ENCODE peak calls at places on chromosome 20, in seven cellular contexts. One of them, this sample, is unnamed.

GRCh38 chr20:10356628-10357027 is 77.4 kb downstream of the MKKS start:
- DNase-seq in activated CD4-positive, alpha-beta T cell treated with anti-CD3 and anti-CD28 coated beads for 1 hour: no peak
- DNase-seq in fibroblast of villous mesenchyme: no peak
- DNase-seq in heart right ventricle: no peak
- DNase-seq in GM04504: no peak
- DNase-seq in tibial artery: no peak
- DNase-seq in neural crest cell: no peak
- DNase-seq in this sample: no peak

GRCh38 chr20:48846516-48847492 is 19.0 kb upstream of the PREX1 start:
- DNase-seq in GM04504: no peak
- DNase-seq in fibroblast of villous mesenchyme: no peak
- DNase-seq in neural crest cell: peak
- DNase-seq in tibial artery: no peak
- DNase-seq in activated CD4-positive, alpha-beta T cell treated with anti-CD3 and anti-CD28 coated beads for 1 hour: no peak
- DNase-seq in heart right ventricle: peak
- DNase-seq in this sample: no peak

GRCh38 chr20:62391165-62392076 is 4.5 kb downstream of the RPS21 start:
- DNase-seq in heart right ventricle: no peak
- DNase-seq in neural crest cell: no peak
- DNase-seq in GM04504: no peak
- DNase-seq in activated CD4-positive, alpha-beta T cell treated with anti-CD3 and anti-CD28 coated beads for 1 hour: no peak
- DNase-seq in fibroblast of villous mesenchyme: no peak
- DNase-seq in tibial artery: no peak
- DNase-seq in this sample: no peak

GRCh38 chr20:12677925-12678324 is 330.8 kb upstream of the SPTLC3 start:
- DNase-seq in heart right ventricle: no peak
- DNase-seq in neural crest cell: no peak
- DNase-seq in activated CD4-positive, alpha-beta T cell treated with anti-CD3 and anti-CD28 coated beads for 1 hour: no peak
- DNase-seq in tibial artery: no peak
- DNase-seq in fibroblast of villous mesenchyme: no peak
- DNase-seq in GM04504: no peak
- DNase-seq in this sample: no peak

GRCh38 chr20:60054716-60055371 is 96.6 kb downstream of the CDH26 start:
- DNase-seq in tibial artery: no peak
- DNase-seq in GM04504: no peak
- DNase-seq in activated CD4-positive, alpha-beta T cell treated with anti-CD3 and anti-CD28 coated beads for 1 hour: no peak
- DNase-seq in heart right ventricle: no peak
- DNase-seq in fibroblast of villous mesenchyme: no peak
- DNase-seq in neural crest cell: no peak
- DNase-seq in this sample: no peak

GRCh38 chr20:13295637-13296036 is 74.6 kb downstream of the ISM1 start:
- DNase-seq in activated CD4-positive, alpha-beta T cell treated with anti-CD3 and anti-CD28 coated beads for 1 hour: no peak
- DNase-seq in neural crest cell: no peak
- DNase-seq in tibial artery: no peak
- DNase-seq in heart right ventricle: no peak
- DNase-seq in fibroblast of villous mesenchyme: no peak
- DNase-seq in GM04504: no peak
- DNase-seq in this sample: no peak

GRCh38 chr20:4555188-4555893 is 166.4 kb upstream of the PRND start:
- DNase-seq in GM04504: peak
- DNase-seq in activated CD4-positive, alpha-beta T cell treated with anti-CD3 and anti-CD28 coated beads for 1 hour: no peak
- DNase-seq in neural crest cell: no peak
- DNase-seq in fibroblast of villous mesenchyme: peak
- DNase-seq in tibial artery: no peak
- DNase-seq in heart right ventricle: no peak
- DNase-seq in this sample: no peak

GRCh38 chr20:45576995-45577394 is 2.1 kb downstream of the WFDC8 start:
- DNase-seq in neural crest cell: no peak
- DNase-seq in fibroblast of villous mesenchyme: peak
- DNase-seq in tibial artery: no peak
- DNase-seq in GM04504: peak
- DNase-seq in heart right ventricle: no peak
- DNase-seq in activated CD4-positive, alpha-beta T cell treated with anti-CD3 and anti-CD28 coated beads for 1 hour: no peak
- DNase-seq in this sample: no peak

GRCh38 chr20:11261533-11262000 is 587.8 kb upstream of the JAG1 start:
- DNase-seq in heart right ventricle: no peak
- DNase-seq in fibroblast of villous mesenchyme: peak
- DNase-seq in GM04504: peak
- DNase-seq in tibial artery: no peak
- DNase-seq in activated CD4-positive, alpha-beta T cell treated with anti-CD3 and anti-CD28 coated beads for 1 hour: no peak
- DNase-seq in neural crest cell: no peak
- DNase-seq in this sample: no peak

GRCh38 chr20:50302463-50303041 is 111.9 kb downstream of the CEBPB start:
- DNase-seq in tibial artery: no peak
- DNase-seq in activated CD4-positive, alpha-beta T cell treated with anti-CD3 and anti-CD28 coated beads for 1 hour: no peak
- DNase-seq in heart right ventricle: no peak
- DNase-seq in neural crest cell: no peak
- DNase-seq in fibroblast of villous mesenchyme: peak
- DNase-seq in GM04504: no peak
- DNase-seq in this sample: no peak

GRCh38 chr20:1509237-1509636 is 18.0 kb upstream of the SIRPB2 start:
- DNase-seq in fibroblast of villous mesenchyme: peak
- DNase-seq in neural crest cell: no peak
- DNase-seq in heart right ventricle: no peak
- DNase-seq in tibial artery: no peak
- DNase-seq in activated CD4-positive, alpha-beta T cell treated with anti-CD3 and anti-CD28 coated beads for 1 hour: no peak
- DNase-seq in GM04504: no peak
- DNase-seq in this sample: no peak

GRCh38 chr20:22411568-22412450 is 172.6 kb downstream of the FOXA2 start:
- DNase-seq in activated CD4-positive, alpha-beta T cell treated with anti-CD3 and anti-CD28 coated beads for 1 hour: no peak
- DNase-seq in tibial artery: no peak
- DNase-seq in GM04504: no peak
- DNase-seq in neural crest cell: no peak
- DNase-seq in fibroblast of villous mesenchyme: peak
- DNase-seq in heart right ventricle: peak
- DNase-seq in this sample: peak

This sample was measured in left lung.